ENCODE peak calls at places on chromosomes 11 and 22, in nine cellular contexts. X, B, Y, A, J, K, N, O and F are unnamed samples.
A peak's percentile ranks its signal among the peaks of the same experiment; 100 is the strongest.

GRCh38 chr11:118635237-118635591 is 27.8 kb downstream of the PHLDB1 start:
- DNase-seq in X (peak; percentile 20), B (no peak), Y (no peak), A (no peak), J (no peak), K (peak; percentile 41), N (no peak), O (no peak), F (no peak)

GRCh38 chr22:45997775-45998637 is 21.0 kb upstream of the WNT7B start:
- DNase-seq in X (no peak), B (no peak), Y (no peak), A (no peak), J (no peak), K (no peak), N (no peak), O (no peak), F (no peak)

GRCh38 chr11:72951193-72951592 is 137.0 kb downstream of the ATG16L2 start:
- DNase-seq in X (no peak), B (no peak), Y (no peak), A (no peak), J (peak; percentile 12), K (no peak), N (no peak), O (no peak), F (no peak)

GRCh38 chr22:36737776-36738175 is 34.2 kb upstream of the CACNG2 start:
- DNase-seq in X (no peak), B (no peak), Y (no peak), A (no peak), J (peak; percentile 10), K (no peak), N (no peak), O (no peak), F (no peak)

GRCh38 chr11:87425391-87425790 is 387.7 kb downstream of the TMEM135 start:
- DNase-seq in X (no peak), B (no peak), Y (no peak), A (no peak), J (no peak), K (no peak), N (no peak), O (no peak), F (no peak)

GRCh38 chr11:980438-981365 is 55.0 kb downstream of the AP2A2 start:
- DNase-seq in X (peak; percentile 61), B (no peak), Y (no peak), A (no peak), J (peak; percentile 20), K (no peak), N (no peak), O (no peak), F (no peak)

GRCh38 chr11:75566763-75567279 is 4.8 kb downstream of the SERPINH1 start:
- DNase-seq in X (no peak), B (no peak), Y (no peak), A (no peak), J (no peak), K (no peak), N (no peak), O (no peak), F (no peak)

GRCh38 chr11:47850337-47850736 is 2.2 kb upstream of the NUP160 start:
- DNase-seq in X (no peak), B (no peak), Y (peak; percentile 87), A (no peak), J (no peak), K (no peak), N (no peak), O (peak; percentile 20), F (no peak)

GRCh38 chr11:40306938-40307548 is 1152.4 kb downstream of the LRRC4C start:
- DNase-seq in X (peak; percentile 50), B (no peak), Y (peak; percentile 42), A (peak; percentile 11), J (peak; percentile 76), K (peak; percentile 24), N (peak; percentile 38), O (no peak), F (peak; percentile 11)

GRCh38 chr11:71329731-71330130 is 77.4 kb upstream of the SHANK2 start:
- DNase-seq in X (no peak), B (no peak), Y (no peak), A (no peak), J (no peak), K (no peak), N (no peak), O (no peak), F (no peak)

GRCh38 chr11:76769071-76769560 is 14.0 kb upstream of the TSKU start:
- DNase-seq in X (no peak), B (no peak), Y (no peak), A (no peak), J (no peak), K (no peak), N (no peak), O (no peak), F (no peak)

GRCh38 chr22:47178339-47178738 is 415.9 kb downstream of the TBC1D22A start:
- DNase-seq in X (no peak), B (no peak), Y (no peak), A (no peak), J (no peak), K (no peak), N (no peak), O (no peak), F (no peak)

GRCh38 chr22:22786301-22787115 is 101.1 kb upstream of the IGLL5 start:
- DNase-seq in X (no peak), B (no peak), Y (no peak), A (no peak), J (no peak), K (no peak), N (no peak), O (no peak), F (no peak)

GRCh38 chr11:65777241-65777640 is 3.5 kb downstream of the AP5B1 start:
- DNase-seq in X (no peak), B (no peak), Y (no peak), A (no peak), J (no peak), K (no peak), N (no peak), O (no peak), F (no peak)

GRCh38 chr11:78957481-78958245 is 383.0 kb upstream of the NARS2 start:
- DNase-seq in X (no peak), B (no peak), Y (no peak), A (no peak), J (no peak), K (no peak), N (peak; percentile 65), O (no peak), F (no peak)

GRCh38 chr11:34205326-34206035 is 100.1 kb downstream of the NAT10 start:
- DNase-seq in X (no peak), B (no peak), Y (no peak), A (no peak), J (no peak), K (no peak), N (no peak), O (no peak), F (no peak)

GRCh38 chr11:59776210-59777066 is 21.3 kb downstream of the STX3 start:
- DNase-seq in X (no peak), B (no peak), Y (no peak), A (no peak), J (peak; percentile 51), K (no peak), N (peak; percentile 61), O (no peak), F (no peak)

GRCh38 chr11:34309970-34310369 is 47.8 kb downstream of the ABTB2 start:
- DNase-seq in X (no peak), B (no peak), Y (no peak), A (no peak), J (no peak), K (no peak), N (no peak), O (no peak), F (no peak)